ENCODE peak calls at places on chromosome 11, in four cellular contexts. O, V, W and X are unnamed samples.

GRCh38 chr11:88886796-88887195 is 179.0 kb downstream of the GRM5 start:
- DNase-seq in V (peak), O (peak), W (no peak), X (no peak)

GRCh38 chr11:66846671-66847091 is 3.4 kb downstream of the RCE1 start:
- DNase-seq in V (peak), W (no peak), O (peak), X (no peak)

GRCh38 chr11:126186708-126187481 is 24.6 kb downstream of the RPUSD4 start:
- DNase-seq in O (no peak), W (no peak), V (no peak), X (no peak)

GRCh38 chr11:3022982-3023381 is 30.9 kb upstream of the NAP1L4 start:
- DNase-seq in V (no peak), W (no peak), O (no peak), X (no peak)

GRCh38 chr11:118918686-118919280 is 6.9 kb downstream of the BCL9L start:
- DNase-seq in O (no peak), W (no peak), V (peak), X (no peak)

GRCh38 chr11:117809236-117810055 is 12.4 kb upstream of the DSCAML1 start:
- DNase-seq in V (peak), O (peak), W (peak), X (peak)

GRCh38 chr11:27084407-27084985 is 43.9 kb downstream of the BBOX1 start:
- DNase-seq in V (no peak), W (no peak), O (no peak), X (no peak)

GRCh38 chr11:124670732-124671131 is 2.8 kb downstream of the SIAE start:
- DNase-seq in W (no peak), O (no peak), V (no peak), X (no peak)

GRCh38 chr11:17643506-17644405 is 75.6 kb upstream of the MYOD1 start:
- DNase-seq in W (no peak), O (peak), V (no peak), X (no peak)

GRCh38 chr11:12717851-12718291 is 43.6 kb downstream of the TEAD1 start:
- DNase-seq in O (no peak), W (no peak), V (no peak), X (no peak)

GRCh38 chr11:91308069-91308468 is 916.5 kb upstream of the FAT3 start:
- DNase-seq in V (no peak), O (no peak), W (no peak), X (no peak)

GRCh38 chr11:13486926-13487660 is 8.7 kb downstream of the PTH start:
- DNase-seq in O (peak), W (peak), V (peak), X (peak)

GRCh38 chr11:104891135-104891534 is 7.1 kb downstream of the CASP12 start:
- DNase-seq in V (no peak), W (no peak), O (no peak), X (no peak)

GRCh38 chr11:4881860-4882500 is at the start of gene OR51T1:
- DNase-seq in V (no peak), W (no peak), O (no peak), X (no peak)

GRCh38 chr11:35316161-35316560 is 103.2 kb downstream of the SLC1A2 start:
- DNase-seq in O (no peak), V (no peak), W (no peak), X (no peak)

GRCh38 chr11:105151936-105152554 is 12.5 kb upstream of the CARD18 start:
- DNase-seq in W (no peak), O (no peak), V (no peak), X (no peak)

GRCh38 chr11:76664578-76665061 is 5.9 kb downstream of the LRRC32 start:
- DNase-seq in O (peak), V (no peak), W (no peak), X (no peak)

GRCh38 chr11:120331301-120331966 is 4.8 kb upstream of the ARHGEF12 start:
- DNase-seq in W (no peak), V (no peak), O (no peak), X (no peak)

GRCh38 chr11:93498099-93499040 is 44.8 kb downstream of the SMCO4 start:
- DNase-seq in V (no peak), W (peak), O (peak), X (no peak)

GRCh38 chr11:118151421-118151820 is 1.2 kb downstream of the SCN4B start:
- DNase-seq in V (no peak), O (no peak), W (no peak), X (no peak)

GRCh38 chr11:69699213-69699612 is 4.6 kb downstream of the FGF19 start:
- DNase-seq in V (peak), O (no peak), W (peak), X (no peak)

GRCh38 chr11:55503449-55503848 is 50.8 kb upstream of the OR4C15 start:
- DNase-seq in V (no peak), W (no peak), O (no peak), X (no peak)

GRCh38 chr11:889686-890475 is 20.7 kb downstream of the CHID1 start:
- DNase-seq in O (peak), W (no peak), V (no peak), X (no peak)
- H3K27ac ChIP-seq in O (peak), W (no peak), V (no peak), X (no peak)

GRCh38 chr11:33942954-33943353 is 51.1 kb upstream of the LMO2 start:
- DNase-seq in W (peak), O (no peak), V (no peak), X (peak)
- H3K27ac ChIP-seq in W (no peak), O (no peak), V (no peak), X (no peak)

DNA sequence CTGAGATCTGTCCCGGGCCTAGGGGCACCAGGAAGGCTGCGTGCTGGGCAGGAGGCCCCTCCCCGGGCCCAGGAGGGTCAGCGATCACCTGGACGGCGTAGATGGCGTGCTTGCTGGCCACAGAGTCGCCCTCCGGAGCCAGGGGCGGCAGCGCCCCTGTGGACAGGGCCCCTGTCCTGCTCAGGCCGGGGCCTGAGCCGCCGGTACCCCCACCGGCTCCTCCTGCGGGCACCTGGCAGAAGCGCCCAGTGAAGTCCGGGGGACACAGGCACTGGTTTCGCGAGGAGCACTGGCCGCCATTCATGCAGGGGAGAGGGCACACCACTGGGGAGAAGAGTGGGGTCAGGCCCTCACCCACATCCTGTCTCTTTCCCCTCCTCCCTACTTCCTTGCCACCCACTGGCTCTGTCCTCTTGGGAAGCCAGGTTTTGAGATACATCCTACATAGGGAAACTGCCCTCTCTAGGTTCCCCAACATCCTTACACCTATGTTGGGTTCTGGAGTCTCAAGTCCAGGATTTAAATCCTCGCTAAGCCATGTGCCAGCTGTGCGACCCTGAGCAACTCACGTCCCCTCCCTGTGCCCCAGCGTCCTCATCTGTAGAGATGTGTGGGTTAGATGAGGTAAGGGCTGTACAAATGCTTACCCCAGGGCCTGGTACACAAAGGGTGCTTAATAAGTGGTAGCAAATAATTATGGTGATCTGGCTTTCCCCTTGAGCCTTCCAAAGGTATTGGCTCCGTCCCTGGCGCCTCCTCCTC is 3.9 kb downstream of the LTBP3 start:
- DNase-seq in V (no peak), O (no peak), W (no peak), X (no peak)
- H3K27ac ChIP-seq in V (no peak), O (no peak), W (no peak), X (peak)

GRCh38 chr11:72872012-72872411 is 57.8 kb downstream of the ATG16L2 start:
- DNase-seq in O (no peak), W (no peak), V (no peak), X (no peak)

GRCh38 chr11:72867970-72868369 is 53.8 kb downstream of the ATG16L2 start:
- DNase-seq in O (no peak), W (no peak), V (no peak), X (no peak)

GRCh38 chr11:72871089-72871488 is 56.9 kb downstream of the ATG16L2 start:
- DNase-seq in W (no peak), V (no peak), O (no peak), X (no peak)

GRCh38 chr11:72864692-72865655 is 50.8 kb downstream of the ATG16L2 start:
- DNase-seq in O (no peak), V (no peak), W (no peak), X (no peak)

DNA sequence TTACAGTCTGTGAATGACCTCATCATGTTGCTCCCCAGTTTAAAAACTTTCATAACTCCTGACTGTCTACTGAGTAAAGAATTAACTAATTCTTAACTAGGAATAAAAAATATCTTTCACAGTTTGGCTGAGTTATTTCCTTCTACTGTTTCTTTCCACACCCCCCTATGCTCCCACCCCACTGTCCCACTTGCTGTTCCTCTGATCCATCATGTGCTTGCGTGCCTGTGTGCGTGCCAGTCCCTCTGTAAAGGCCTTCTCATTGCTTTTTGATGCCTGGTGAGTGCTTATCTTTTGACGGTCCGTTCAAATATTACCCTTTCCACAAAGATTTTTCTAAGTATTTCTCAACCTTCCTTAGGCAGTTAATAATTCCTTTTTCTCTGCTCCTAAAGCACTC is 55.6 kb downstream of the ATG16L2 start:
- DNase-seq in O (no peak), V (no peak), W (no peak), X (no peak)
- H3K27ac ChIP-seq in O (no peak), V (no peak), W (no peak), X (no peak)